ENCODE peak calls at places on chromosomes 7 and 10, in ten cellular contexts. A, U, O, M, N, Q, L, Z, V and G are unnamed samples.

GRCh38 chr7:157366722-157367121 is 29.9 kb downstream of the DNAJB6 start:
- DNase-seq in A (no peak), U (no peak), O (no peak), M (no peak), N (no peak), Q (no peak), L (no peak), Z (no peak), V (no peak), G (no peak)

GRCh38 chr7:94975316-94975715 is 67.9 kb downstream of the PPP1R9A start:
- DNase-seq in A (no peak), U (no peak), O (no peak), M (peak; percentile 57), N (peak; percentile 44), Q (no peak), L (no peak), Z (peak; percentile 70), V (no peak), G (no peak)

GRCh38 chr10:66928000-66928770 is 2.3 kb downstream of the LRRTM3 start:
- DNase-seq in A (no peak), U (no peak), O (no peak), M (peak; percentile 1), N (peak; percentile 1), Q (peak; percentile 44), L (no peak), Z (no peak), V (no peak), G (no peak)

GRCh38 chr10:77949167-77949566 is 22.6 kb upstream of the DLG5 start:
- DNase-seq in A (no peak), U (no peak), O (peak; percentile 82), M (peak; percentile 50), N (peak; percentile 27), Q (peak; percentile 42), L (peak; percentile 81), Z (peak; percentile 46), V (no peak), G (no peak)

GRCh38 chr7:157468221-157469111 is 131.7 kb downstream of the DNAJB6 start:
- DNase-seq in A (no peak), U (no peak), O (no peak), M (no peak), N (no peak), Q (no peak), L (no peak), Z (peak; percentile 7), V (no peak), G (no peak)

GRCh38 chr7:158044156-158044823 is 543.3 kb downstream of the PTPRN2 start:
- DNase-seq in A (no peak), U (no peak), O (no peak), M (no peak), N (no peak), Q (no peak), L (no peak), Z (no peak), V (no peak), G (no peak)

GRCh38 chr7:20223356-20223755 is 6.2 kb upstream of the MACC1 start:
- DNase-seq in A (no peak), U (no peak), O (no peak), M (no peak), N (no peak), Q (no peak), L (no peak), Z (peak; percentile 82), V (no peak), G (no peak)

GRCh38 chr7:108461855-108462254 is 5.6 kb upstream of the NRCAM start:
- DNase-seq in A (no peak), U (no peak), O (no peak), M (no peak), N (peak; percentile 58), Q (no peak), L (no peak), Z (peak; percentile 78), V (no peak), G (no peak)

GRCh38 chr10:59134785-59135184 is 41.7 kb upstream of the PHYHIPL start:
- DNase-seq in A (no peak), U (no peak), O (no peak), M (no peak), N (no peak), Q (no peak), L (no peak), Z (no peak), V (no peak), G (no peak)

GRCh38 chr10:30784896-30785605 is 155.5 kb upstream of the LYZL2 start:
- DNase-seq in A (no peak), U (peak; percentile 18), O (no peak), M (peak; percentile 79), N (peak; percentile 83), Q (peak; percentile 64), L (peak; percentile 91), Z (peak; percentile 82), V (no peak), G (peak; percentile 84)

GRCh38 chr7:13139436-13139835 is 452.0 kb downstream of the ARL4A start:
- DNase-seq in A (no peak), U (no peak), O (no peak), M (no peak), N (no peak), Q (no peak), L (no peak), Z (no peak), V (no peak), G (no peak)

GRCh38 chr7:78587443-78588044 is 789.0 kb downstream of the PHTF2 start:
- DNase-seq in A (peak; percentile 7), U (peak; percentile 17), O (peak; percentile 6), M (peak; percentile 19), N (peak; percentile 22), Q (no peak), L (no peak), Z (peak; percentile 26), V (no peak), G (no peak)

GRCh38 chr7:8068892-8069686 is 100.5 kb downstream of the GLCCI1 start:
- DNase-seq in A (no peak), U (no peak), O (no peak), M (no peak), N (no peak), Q (no peak), L (peak; percentile 55), Z (no peak), V (no peak), G (peak; percentile 28)

GRCh38 chr10:490891-491571 is 198.4 kb downstream of the DIP2C start:
- DNase-seq in A (no peak), U (no peak), O (no peak), M (peak; percentile 47), N (peak; percentile 71), Q (peak; percentile 54), L (peak; percentile 75), Z (peak; percentile 82), V (no peak), G (peak; percentile 58)

GRCh38 chr7:90903856-90904255 is 307.7 kb downstream of the CDK14 start:
- DNase-seq in A (no peak), U (no peak), O (no peak), M (no peak), N (no peak), Q (no peak), L (no peak), Z (no peak), V (no peak), G (no peak)

GRCh38 chr7:36366649-36367560 is 22.8 kb upstream of the ANLN start:
- DNase-seq in A (peak; percentile 90), U (peak; percentile 93), O (peak; percentile 79), M (peak; percentile 86), N (peak; percentile 86), Q (peak; percentile 68), L (peak; percentile 95), Z (peak; percentile 73), V (peak; percentile 43), G (peak; percentile 88)

GRCh38 chr7:134933460-134934068 is 52.7 kb upstream of the AGBL3 start:
- DNase-seq in A (no peak), U (no peak), O (no peak), M (no peak), N (no peak), Q (no peak), L (no peak), Z (no peak), V (no peak), G (no peak)
- H3K4me3 ChIP-seq in A (peak overlapping the region; percentile 30), U (peak overlapping the region; percentile 31), O (no peak overlapping the region), M (no peak overlapping the region), N (no peak overlapping the region), Q (no peak overlapping the region), L (no peak overlapping the region), Z (no peak overlapping the region), V (no peak overlapping the region), G (peak overlapping the region; percentile 35)

GRCh38 chr10:124025638-124026336 is 67.6 kb downstream of the CHST15 start:
- DNase-seq in A (peak; percentile 75), U (no peak), O (peak; percentile 15), M (peak; percentile 48), N (peak; percentile 56), Q (no peak), L (peak; percentile 69), Z (peak; percentile 28), V (no peak), G (no peak)
- TF ChIP-seq CTCF in A (peak; percentile 74), U (peak; percentile 31), O (peak; percentile 56), M (peak; percentile 55), N (no peak), Q (peak; percentile 55), L (peak; percentile 27), Z (peak; percentile 18), V (peak; percentile 27), G (peak; percentile 59)

GRCh38 chr7:152624218-152624617 is 51.7 kb downstream of the XRCC2 start:
- DNase-seq in A (no peak), U (no peak), O (no peak), M (no peak), N (no peak), Q (no peak), L (no peak), Z (no peak), V (no peak), G (no peak)
- H3K4me3 ChIP-seq in A (no peak overlapping the region), U (no peak overlapping the region), O (no peak overlapping the region), M (no peak overlapping the region), N (no peak overlapping the region), Q (no peak overlapping the region), L (no peak overlapping the region), Z (no peak overlapping the region), V (no peak overlapping the region), G (no peak overlapping the region)

GRCh38 chr10:124977161-124977560 is 35.2 kb downstream of the ZRANB1 start:
- DNase-seq in A (no peak), U (no peak), O (no peak), M (no peak), N (no peak), Q (no peak), L (no peak), Z (no peak), V (no peak), G (no peak)

GRCh38 chr10:124977648-124978375 is 35.9 kb downstream of the ZRANB1 start:
- DNase-seq in A (no peak), U (no peak), O (no peak), M (no peak), N (no peak), Q (no peak), L (no peak), Z (peak; percentile 35), V (peak; percentile 11), G (no peak)

GRCh38 chr10:124974131-124974530 is 32.2 kb downstream of the ZRANB1 start:
- DNase-seq in A (no peak), U (no peak), O (no peak), M (no peak), N (no peak), Q (no peak), L (no peak), Z (no peak), V (no peak), G (no peak)

GRCh38 chr10:124975977-124976514 is 34.1 kb downstream of the ZRANB1 start:
- DNase-seq in A (no peak), U (peak; percentile 17), O (no peak), M (no peak), N (no peak), Q (no peak), L (no peak), Z (no peak), V (no peak), G (no peak)

GRCh38 chr10:124978376-124978725 is 36.4 kb downstream of the ZRANB1 start:
- DNase-seq in A (no peak), U (no peak), O (no peak), M (no peak), N (no peak), Q (no peak), L (no peak), Z (no peak), V (no peak), G (no peak)
- TF ChIP-seq CTCF in A (no peak), U (no peak), O (no peak), M (no peak), N (no peak), Q (no peak), L (no peak), Z (no peak), V (no peak), G (no peak)